ENCODE peak calls at places on chromosome X, in eight cellular contexts. X is A549, H is HCT116, I is endothelial cell of umbilical vein, F is H1, M is HepG2, G is GM12878, P is K562. Y is an unnamed sample.

GRCh38 chrX:95505721-95506120 is 1178.9 kb upstream of the DIAPH2 start:
- DNase-seq in X (no peak), H (no peak), I (no peak), F (peak), M (no peak), G (no peak), P (no peak), Y (no peak)

GRCh38 chrX:153848325-153848724 is 18.0 kb upstream of the PDZD4 start:
- DNase-seq in X (no peak), H (no peak), I (no peak), F (no peak), M (no peak), G (no peak), P (no peak), Y (no peak)

GRCh38 chrX:117196481-117196880 is 733.7 kb upstream of the CT83 start:
- DNase-seq in X (no peak), H (no peak), I (no peak), F (peak), M (no peak), G (no peak), P (no peak), Y (no peak)

GRCh38 chrX:113947548-113947947 is 636.3 kb upstream of the HTR2C start:
- DNase-seq in X (peak), H (peak), I (no peak), F (no peak), M (peak), G (no peak), P (peak), Y (no peak)

GRCh38 chrX:86014421-86014820 is 32.9 kb downstream of the CHM start:
- DNase-seq in X (no peak), H (no peak), I (no peak), F (no peak), M (no peak), G (no peak), P (no peak), Y (no peak)

GRCh38 chrX:24245201-24245600 is 68.7 kb downstream of the SUPT20HL2 start:
- DNase-seq in X (peak), H (no peak), I (no peak), F (no peak), M (no peak), G (no peak), P (no peak), Y (no peak)

GRCh38 chrX:47831788-47832187 is 4.9 kb upstream of the ZNF81 start:
- DNase-seq in X (peak), H (peak), I (peak), F (no peak), M (peak), G (no peak), P (peak), Y (peak)

GRCh38 chrX:11364835-11365234 is 71.6 kb downstream of the AMELX start:
- DNase-seq in X (no peak), H (no peak), I (no peak), F (no peak), M (no peak), G (no peak), P (no peak), Y (no peak)

GRCh38 chrX:44344194-44344593 is 722 bp upstream of the EFHC2 start:
- DNase-seq in X (no peak), H (no peak), I (no peak), F (no peak), M (no peak), G (no peak), P (peak), Y (peak)

GRCh38 chrX:151516538-151517187 is 46.8 kb upstream of the PASD1 start:
- DNase-seq in X (no peak), H (no peak), I (no peak), F (no peak), M (no peak), G (no peak), P (no peak), Y (peak)

GRCh38 chrX:150903110-150903508 is 4.6 kb upstream of the CD99L2 start:
- DNase-seq in X (no peak), H (no peak), I (no peak), F (no peak), M (no peak), G (no peak), P (no peak), Y (no peak)

GRCh38 chrX:155745792-155746191 is 133.0 kb upstream of the TMLHE start:
- DNase-seq in X (peak), H (peak), I (peak), F (no peak), M (peak), G (no peak), P (no peak), Y (no peak)

GRCh38 chrX:93591398-93591797 is 82.0 kb downstream of the NAP1L3 start:
- DNase-seq in X (no peak), H (no peak), I (no peak), F (no peak), M (no peak), G (no peak), P (no peak), Y (no peak)

GRCh38 chrX:46588263-46588662 is 14.7 kb downstream of the CHST7 start:
- DNase-seq in X (peak), H (no peak), I (peak), F (no peak), M (no peak), G (no peak), P (no peak), Y (peak)

GRCh38 chrX:153935326-153935851 is 552 bp upstream of the NAA10 start:
- DNase-seq in X (no peak), H (no peak), I (no peak), F (no peak), M (no peak), G (no peak), P (no peak), Y (no peak)

GRCh38 chrX:54413753-54414152 is 26.5 kb upstream of the TSR2 start:
- DNase-seq in X (no peak), H (no peak), I (no peak), F (no peak), M (peak), G (no peak), P (no peak), Y (peak)

GRCh38 chrX:102154900-102155805 is 624 bp downstream of the BEX5 start:
- DNase-seq in X (no peak), H (no peak), I (peak), F (no peak), M (no peak), G (no peak), P (no peak), Y (no peak)

GRCh38 chrX:39205467-39205866 is 404.2 kb downstream of the MID1IP1 start:
- DNase-seq in X (no peak), H (no peak), I (no peak), F (no peak), M (no peak), G (no peak), P (no peak), Y (no peak)

GRCh38 chrX:68999931-69000330 is 165.3 kb downstream of the PJA1 start:
- DNase-seq in X (no peak), H (no peak), I (peak), F (no peak), M (no peak), G (no peak), P (no peak), Y (no peak)

GRCh38 chrX:146154191-146154590 is 336.6 kb downstream of the SLITRK2 start:
- DNase-seq in X (no peak), H (no peak), I (no peak), F (no peak), M (no peak), G (no peak), P (no peak), Y (no peak)

GRCh38 chrX:150324035-150324728 is 38.9 kb upstream of the MAMLD1 start:
- DNase-seq in X (peak), H (peak), I (peak), F (no peak), M (peak), G (no peak), P (no peak), Y (no peak)

GRCh38 chrX:129872524-129872923 is 28.8 kb upstream of the ZDHHC9 start:
- DNase-seq in X (no peak), H (no peak), I (no peak), F (no peak), M (no peak), G (no peak), P (no peak), Y (no peak)

DNA sequence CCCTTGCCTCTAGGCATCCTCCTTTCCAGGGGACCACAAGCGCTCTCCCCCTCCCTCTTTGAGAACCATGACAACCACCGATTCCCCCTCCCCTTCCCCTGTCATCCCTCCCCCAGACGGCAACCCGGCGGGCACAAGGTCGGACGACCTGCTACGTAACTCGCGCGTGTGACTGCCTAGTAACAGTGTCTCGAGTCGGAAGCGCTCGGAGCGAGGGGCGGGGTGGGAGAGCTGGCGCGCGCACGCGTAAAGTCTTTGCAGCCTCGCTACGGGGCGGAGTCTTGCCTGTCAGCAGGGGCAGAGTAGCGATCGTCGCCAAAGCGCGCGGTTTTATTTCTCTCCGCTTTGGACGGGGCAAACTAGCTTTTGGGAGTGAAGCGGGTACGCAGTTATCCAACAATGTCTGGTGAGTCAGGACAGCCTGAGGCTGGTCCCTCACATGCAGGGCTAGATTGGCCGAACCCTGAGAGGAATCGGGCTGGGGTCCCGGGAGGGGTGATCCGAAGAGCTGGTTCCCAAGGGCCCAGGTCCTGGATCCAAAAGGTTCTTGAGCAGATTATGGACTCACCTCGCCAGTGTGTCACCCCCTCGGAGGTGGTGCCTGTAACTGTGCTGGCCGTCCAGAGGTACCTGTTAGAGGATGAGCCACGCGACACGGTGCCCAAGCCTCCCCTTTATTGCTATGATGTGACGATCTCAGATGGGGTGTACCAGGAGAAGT is at the start of gene RADX:
- DNase-seq in X (peak), H (peak), I (peak), F (peak), M (peak), G (peak), P (no peak), Y (no peak)
- TF ChIP-seq POLR2A in X (no peak), H (peak), I (no peak), F (no peak), M (no peak), G (peak), P (no peak), Y (no peak)

DNA sequence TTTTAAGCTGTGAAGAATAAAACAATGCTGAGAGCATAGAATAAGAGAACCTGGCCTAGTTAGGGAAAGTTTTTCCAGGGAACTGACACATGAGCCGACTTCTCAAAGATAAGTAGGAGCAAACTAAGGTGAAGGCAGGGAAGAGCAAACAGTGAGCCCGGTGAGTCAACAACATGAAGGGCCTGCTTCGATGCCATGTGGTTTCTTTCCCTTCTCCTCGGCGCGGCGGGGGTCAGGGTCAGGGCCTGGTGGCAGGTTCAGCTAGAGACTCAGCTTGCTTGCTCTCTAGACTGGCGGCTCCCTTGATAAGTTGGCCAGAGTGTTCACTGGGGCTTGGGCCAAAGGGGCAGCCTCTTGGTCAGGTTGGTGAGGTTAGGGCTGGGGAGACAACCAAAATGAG is 81.1 kb downstream of the DLG3 start:
- DNase-seq in X (peak), H (no peak), I (no peak), F (no peak), M (peak), G (no peak), P (no peak), Y (no peak)
- TF ChIP-seq MAX in X (peak), H (no peak), I (no peak), F (no peak), M (no peak), G (no peak), P (no peak), Y (no peak)

GRCh38 chrX:135522132-135522530 is 1.7 kb downstream of the INTS6L start:
- DNase-seq in X (no peak), H (no peak), I (no peak), F (no peak), M (no peak), G (no peak), P (no peak), Y (no peak)
- TF ChIP-seq POLR2A in X (no peak), H (no peak), I (no peak), F (no peak), M (no peak), G (no peak), P (peak), Y (peak)

DNA sequence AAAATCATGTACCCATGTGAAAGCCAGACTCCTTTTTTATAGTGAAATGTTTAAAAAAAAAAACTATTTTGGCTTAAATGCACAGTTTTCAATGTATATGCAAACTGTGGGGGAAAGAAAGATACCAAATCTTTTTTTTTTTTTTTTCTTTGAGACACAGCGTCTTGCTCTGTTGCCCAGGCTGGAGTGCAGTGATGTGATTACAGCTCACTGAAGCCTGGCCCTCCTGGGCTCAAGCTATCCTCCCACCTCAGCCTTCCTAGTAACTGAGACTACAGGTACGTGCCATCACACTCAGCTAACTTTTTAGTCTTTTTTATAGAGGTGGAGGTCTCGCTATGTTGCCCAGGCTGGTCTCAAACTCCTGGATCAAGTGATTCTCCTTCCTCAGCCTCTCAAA is 98.9 kb downstream of the NLGN4X start:
- DNase-seq in X (no peak), H (no peak), I (no peak), F (no peak), M (no peak), G (no peak), P (no peak), Y (no peak)
- TF ChIP-seq MAX in X (no peak), H (no peak), I (no peak), F (no peak), M (no peak), G (no peak), P (no peak), Y (no peak)

GRCh38 chrX:132488819-132489255 is at the start of gene MBNL3:
- DNase-seq in X (peak), H (no peak), I (peak), F (no peak), M (peak), G (no peak), P (no peak), Y (peak)
- TF ChIP-seq POLR2A in X (no peak), H (no peak), I (no peak), F (peak), M (no peak), G (peak), P (no peak), Y (peak)

GRCh38 chrX:123905334-123905733 is 45.5 kb downstream of the XIAP start:
- DNase-seq in X (no peak), H (no peak), I (no peak), F (no peak), M (no peak), G (no peak), P (no peak), Y (no peak)

GRCh38 chrX:123899701-123900100 is 39.8 kb downstream of the XIAP start:
- DNase-seq in X (no peak), H (no peak), I (peak), F (no peak), M (no peak), G (no peak), P (no peak), Y (no peak)
- TF ChIP-seq MAX in X (no peak), H (no peak), I (no peak), F (no peak), M (no peak), G (no peak), P (no peak), Y (no peak)

DNA sequence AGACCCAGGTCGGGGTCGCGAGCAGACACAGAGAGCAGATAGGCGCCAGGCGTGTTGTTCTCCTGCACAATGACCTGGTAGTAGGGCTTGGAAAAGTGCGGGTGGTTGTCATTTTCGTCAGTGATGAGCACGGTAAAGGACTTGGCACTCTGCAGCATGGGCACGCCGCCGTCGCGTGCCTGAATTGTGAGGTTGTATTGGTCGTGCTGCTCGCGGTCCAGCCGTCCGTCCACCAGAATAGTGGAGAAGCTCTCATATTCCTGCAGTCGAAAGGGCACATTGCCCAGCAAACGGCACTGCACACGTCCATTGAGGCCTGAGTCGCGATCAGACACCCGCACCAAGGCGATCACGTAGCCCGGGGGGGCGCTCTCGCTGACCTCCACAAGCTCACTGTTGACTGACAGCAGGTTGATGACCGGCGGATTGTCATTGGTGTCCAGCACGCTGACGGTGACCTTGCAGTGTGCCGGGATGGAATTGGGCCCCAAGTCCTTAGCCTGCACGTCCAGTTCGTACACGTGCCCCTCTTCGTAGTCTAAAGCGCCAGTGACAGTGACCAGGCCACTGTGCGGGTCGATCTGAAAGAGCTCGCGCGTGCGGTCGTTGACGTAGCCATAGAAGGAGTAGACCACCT is 2.8 kb downstream of the PCDH19 start:
- DNase-seq in X (no peak), H (no peak), I (no peak), F (no peak), M (no peak), G (no peak), P (no peak), Y (no peak)
- TF ChIP-seq POLR2A in X (no peak), H (no peak), I (no peak), F (no peak), M (no peak), G (no peak), P (no peak), Y (no peak)

GRCh38 chrX:103879339-103879738 is 47.3 kb upstream of the RAB9B start:
- DNase-seq in X (no peak), H (no peak), I (no peak), F (no peak), M (no peak), G (no peak), P (no peak), Y (no peak)
- TF ChIP-seq MAX in X (no peak), H (no peak), I (no peak), F (no peak), M (no peak), G (no peak), P (no peak), Y (no peak)

DNA sequence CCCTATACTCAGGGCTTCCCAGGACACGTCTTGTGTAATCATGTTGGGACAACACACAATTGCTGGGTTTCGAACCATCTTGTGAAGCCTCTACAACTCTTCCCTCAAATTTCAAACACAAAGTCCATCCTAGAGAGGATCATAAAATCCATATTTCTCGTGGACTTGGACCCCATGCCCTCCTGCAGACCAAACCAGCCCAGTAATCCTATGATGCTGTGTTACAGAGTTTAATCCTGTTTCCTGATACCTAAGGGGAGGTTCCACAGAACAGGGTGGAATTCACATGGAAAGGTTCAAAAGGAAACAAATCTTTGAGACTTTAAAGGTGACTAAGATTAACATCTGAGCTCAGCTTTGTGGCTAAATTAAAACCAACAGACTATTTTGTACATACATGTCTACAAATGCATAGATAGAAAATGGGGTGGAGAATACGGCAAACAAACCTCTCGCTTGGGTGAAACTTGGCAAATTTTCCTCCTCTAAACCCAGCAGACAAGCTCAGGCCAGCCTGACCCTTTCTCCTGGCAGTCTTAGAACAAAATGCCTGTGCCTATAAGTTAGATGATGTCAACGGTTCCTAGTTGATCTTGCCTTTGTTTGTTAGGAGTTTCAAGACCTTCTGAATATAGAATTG is 38.1 kb downstream of the EGFL6 start:
- DNase-seq in X (no peak), H (no peak), I (no peak), F (no peak), M (no peak), G (no peak), P (no peak), Y (no peak)
- TF ChIP-seq POLR2A in X (no peak), H (no peak), I (no peak), F (no peak), M (no peak), G (no peak), P (no peak), Y (no peak)

GRCh38 chrX:30910124-30910860 is 21.2 kb upstream of the TAB3 start:
- DNase-seq in X (no peak), H (no peak), I (no peak), F (no peak), M (no peak), G (no peak), P (peak), Y (peak)
- TF ChIP-seq MAX in X (no peak), H (no peak), I (no peak), F (no peak), M (no peak), G (no peak), P (no peak), Y (no peak)

Y was measured in NB4.